ENCODE peak calls at places on chromosome 3, in ten cellular contexts. D is HL-60, E is fibroblast of mammary gland, Y is H1, R is cardiac fibroblast, Q is fibroblast of lung, G is neural progenitor cell, K is mammary epithelial cell, U is foreskin fibroblast, H is prostate gland. V is an unnamed sample.

GRCh38 chr3:128491900-128492352 is 1.1 kb downstream of the GATA2 start:
- DNase-seq in D (no peak), K (peak), E (no peak), Y (no peak), U (peak), Q (peak), H (no peak), G (no peak), R (peak), V (no peak)

GRCh38 chr3:14522768-14523167 is 17.4 kb downstream of the GRIP2 start:
- DNase-seq in Y (no peak), G (no peak), R (no peak), E (no peak), U (no peak), H (no peak), D (no peak), K (no peak), Q (no peak), V (no peak)

GRCh38 chr3:29514170-29514569 is 233.3 kb downstream of the RBMS3 start:
- DNase-seq in Q (peak), U (peak), Y (no peak), G (no peak), D (no peak), E (peak), K (no peak), H (no peak), R (peak), V (no peak)

GRCh38 chr3:71006810-71007785 is 576.4 kb downstream of the FOXP1 start:
- DNase-seq in H (no peak), R (peak), Y (peak), Q (peak), U (no peak), G (peak), K (peak), E (peak), D (no peak), V (no peak)

GRCh38 chr3:171095063-171095462 is 68.5 kb upstream of the SLC2A2 start:
- DNase-seq in G (peak), K (no peak), H (no peak), U (no peak), Y (no peak), E (no peak), D (no peak), Q (no peak), R (no peak), V (no peak)

GRCh38 chr3:84967767-84968581 is 9.2 kb downstream of the CADM2 start:
- DNase-seq in D (no peak), R (no peak), E (no peak), Y (peak), K (no peak), G (peak), Q (no peak), U (no peak), H (no peak), V (no peak)

GRCh38 chr3:146177072-146177936 is 16.3 kb upstream of the PLOD2 start:
- DNase-seq in H (no peak), R (peak), G (no peak), Q (no peak), D (no peak), K (no peak), E (peak), U (no peak), Y (no peak), V (no peak)

GRCh38 chr3:42456211-42456610 is 45.8 kb upstream of the LYZL4 start:
- DNase-seq in U (no peak), H (no peak), D (no peak), E (no peak), Y (no peak), R (no peak), Q (no peak), G (no peak), K (no peak), V (no peak)

GRCh38 chr3:57998366-57999283 is 9.6 kb upstream of the FLNB start:
- DNase-seq in H (peak), D (no peak), Y (no peak), E (no peak), G (no peak), K (peak), R (peak), U (no peak), Q (no peak), V (no peak)

GRCh38 chr3:66416556-66417304 is 84.1 kb downstream of the LRIG1 start:
- DNase-seq in Q (no peak), R (no peak), D (no peak), G (no peak), E (no peak), U (no peak), H (no peak), K (no peak), Y (no peak), V (no peak)

GRCh38 chr3:57600195-57600594 is 3.1 kb upstream of the ARF4 start:
- DNase-seq in Y (no peak), D (no peak), R (no peak), Q (no peak), U (no peak), G (no peak), H (no peak), K (no peak), E (no peak), V (no peak)

GRCh38 chr3:192867645-192868044 is 50.0 kb downstream of the MB21D2 start:
- DNase-seq in Q (no peak), D (no peak), Y (no peak), K (no peak), G (no peak), E (no peak), H (no peak), R (peak), U (no peak), V (no peak)

GRCh38 chr3:42831321-42831713 is 22.1 kb downstream of the ACKR2 start:
- DNase-seq in R (peak), D (peak), K (peak), G (peak), E (peak), Q (peak), U (peak), H (peak), Y (peak), V (no peak)

GRCh38 chr3:53650928-53651654 is 156.7 kb downstream of the CACNA1D start:
- DNase-seq in G (no peak), Q (no peak), K (no peak), E (no peak), H (no peak), Y (no peak), R (no peak), U (no peak), D (no peak), V (no peak)

GRCh38 chr3:196398782-196399181 is 33.4 kb downstream of the UBXN7 start:
- DNase-seq in K (no peak), R (no peak), H (no peak), G (no peak), E (no peak), D (no peak), Q (no peak), Y (no peak), U (no peak), V (no peak)

GRCh38 chr3:65173841-65174240 is 486.0 kb upstream of the ADAMTS9 start:
- DNase-seq in R (peak), Y (no peak), D (no peak), G (no peak), Q (peak), K (peak), H (no peak), U (peak), E (peak), V (no peak)

GRCh38 chr3:29668233-29668632 is 387.4 kb downstream of the RBMS3 start:
- DNase-seq in G (no peak), R (no peak), Q (no peak), E (no peak), H (no peak), K (no peak), Y (no peak), U (no peak), D (no peak), V (no peak)

GRCh38 chr3:79154861-79155260 is 612.9 kb downstream of the ROBO1 start:
- DNase-seq in U (no peak), E (no peak), R (no peak), H (no peak), D (no peak), K (no peak), G (peak), Q (no peak), Y (no peak), V (no peak)

GRCh38 chr3:170670504-170670903 is 84.6 kb upstream of the SLC7A14 start:
- DNase-seq in R (peak), H (no peak), Q (peak), U (peak), G (no peak), D (no peak), E (no peak), Y (no peak), K (no peak), V (no peak)

GRCh38 chr3:188124184-188124583 is 29.8 kb upstream of the LPP start:
- DNase-seq in D (no peak), G (no peak), Q (no peak), H (no peak), U (peak), R (no peak), E (peak), Y (no peak), K (peak), V (no peak)

GRCh38 chr3:141738636-141739363 is 702 bp downstream of the RNF7 start:
- DNase-seq in E (peak), R (peak), U (peak), D (no peak), K (peak), Y (no peak), G (peak), H (peak), Q (peak), V (no peak)

GRCh38 chr3:141737108-141737507 is 990 bp upstream of the RNF7 start:
- DNase-seq in E (no peak), D (peak), Y (no peak), U (no peak), H (no peak), G (no peak), Q (no peak), K (no peak), R (no peak), V (no peak)

GRCh38 chr3:141737828-141738635 is at the start of gene RNF7:
- DNase-seq in U (peak), Y (peak), G (peak), D (peak), Q (peak), H (peak), R (peak), E (peak), K (peak), V (peak)

GRCh38 chr3:141740349-141740748 is 2.3 kb downstream of the RNF7 start:
- DNase-seq in U (no peak), Q (no peak), K (no peak), G (no peak), Y (no peak), R (no peak), D (no peak), H (no peak), E (no peak), V (no peak)

DNA sequence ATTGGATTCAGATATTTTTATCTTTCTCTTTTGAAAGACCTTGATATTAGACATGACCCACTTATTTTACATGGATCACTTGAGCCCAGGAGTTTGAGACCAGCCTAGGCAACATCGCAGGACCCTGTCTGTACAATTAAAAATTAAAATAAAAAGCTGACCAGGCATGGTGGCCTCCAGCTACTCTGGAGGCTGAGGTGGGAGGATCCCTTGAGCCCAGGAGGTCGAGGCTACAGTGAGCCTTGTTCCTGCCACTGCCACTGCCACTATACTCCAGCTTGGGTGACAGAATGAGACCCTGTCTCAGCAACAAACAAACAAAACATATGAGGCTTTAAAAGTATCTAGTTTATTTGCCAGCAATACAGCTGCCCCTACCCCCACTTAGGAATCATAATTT is 1.6 kb downstream of the RNF7 start:
- DNase-seq in E (no peak), H (no peak), G (no peak), U (no peak), Y (no peak), K (no peak), Q (no peak), D (no peak), R (no peak), V (no peak)
- H3K4me3 ChIP-seq in E (peak), H (peak), G (peak), U (peak), Y (peak), K (peak), Q (peak), D (peak), R (peak), V (peak)

GRCh38 chr3:45223889-45224730 is 2.0 kb downstream of the TMEM158 start:
- DNase-seq in Y (no peak), Q (peak), D (no peak), H (no peak), R (peak), E (peak), G (no peak), U (peak), K (peak), V (no peak)

GRCh38 chr3:45226206-45226915 is at the start of gene TMEM158:
- DNase-seq in Y (no peak), R (peak), H (peak), E (peak), Q (peak), K (peak), U (peak), G (peak), D (peak), V (no peak)

GRCh38 chr3:45227131-45227819 is 1.2 kb upstream of the TMEM158 start:
- DNase-seq in Y (no peak), U (no peak), E (no peak), H (no peak), G (peak), K (no peak), D (no peak), R (no peak), Q (no peak), V (no peak)

GRCh38 chr3:45225465-45226205 is 452 bp downstream of the TMEM158 start:
- DNase-seq in Q (no peak), G (peak), K (no peak), D (no peak), R (peak), U (peak), E (no peak), H (no peak), Y (no peak), V (no peak)

GRCh38 chr3:45224824-45225464 is 1.1 kb downstream of the TMEM158 start:
- DNase-seq in R (peak), K (peak), Q (peak), H (peak), G (peak), D (peak), Y (peak), E (peak), U (peak), V (no peak)
- TF ChIP-seq CTCF in R (peak), K (peak), Q (peak), H (peak), G (peak), D (no peak), Y (peak), E (peak), U (peak), V (peak)

GRCh38 chr3:23116041-23116440 is 87.1 kb upstream of the UBE2E2 start:
- DNase-seq in K (no peak), R (no peak), H (no peak), Y (no peak), G (no peak), U (peak), Q (no peak), E (peak), D (no peak), V (no peak)
- H3K4me3 ChIP-seq in K (no peak), R (no peak), H (no peak), Y (no peak), G (no peak), U (no peak), Q (no peak), E (no peak), D (no peak), V (no peak)

DNA sequence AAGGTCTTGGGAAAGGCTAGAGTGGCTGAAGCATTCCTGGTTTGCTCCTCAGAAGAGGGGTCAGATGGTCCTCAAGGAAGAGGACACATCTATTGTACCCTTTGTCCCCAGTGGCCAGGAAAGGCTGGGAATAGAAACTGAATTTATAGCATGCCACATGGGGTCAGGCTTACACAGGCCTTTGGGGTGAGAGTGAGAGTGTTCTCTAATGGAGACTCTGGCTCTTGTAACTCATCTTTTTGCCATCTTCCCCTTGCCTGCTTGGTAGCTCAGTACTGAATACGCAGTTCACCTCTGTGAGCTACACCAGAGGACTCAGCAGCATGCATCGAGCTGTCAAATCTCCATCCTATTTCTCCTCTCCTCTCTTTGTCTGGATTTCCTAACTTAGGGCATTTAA is 87.5 kb downstream of the ATP2B2 start:
- DNase-seq in U (peak), K (no peak), Q (peak), D (no peak), H (no peak), R (peak), E (peak), Y (no peak), G (peak), V (no peak)
- TF ChIP-seq CTCF in U (peak), K (peak), Q (peak), D (no peak), H (no peak), R (peak), E (peak), Y (no peak), G (peak), V (peak)

GRCh38 chr3:87228316-87228715 is 1.2 kb downstream of the CHMP2B start:
- DNase-seq in K (peak), U (peak), G (peak), Q (peak), E (peak), D (no peak), R (peak), Y (no peak), H (no peak), V (no peak)
- H3K4me3 ChIP-seq in K (peak), U (peak), G (peak), Q (peak), E (peak), D (no peak), R (peak), Y (peak), H (peak), V (peak)

DNA sequence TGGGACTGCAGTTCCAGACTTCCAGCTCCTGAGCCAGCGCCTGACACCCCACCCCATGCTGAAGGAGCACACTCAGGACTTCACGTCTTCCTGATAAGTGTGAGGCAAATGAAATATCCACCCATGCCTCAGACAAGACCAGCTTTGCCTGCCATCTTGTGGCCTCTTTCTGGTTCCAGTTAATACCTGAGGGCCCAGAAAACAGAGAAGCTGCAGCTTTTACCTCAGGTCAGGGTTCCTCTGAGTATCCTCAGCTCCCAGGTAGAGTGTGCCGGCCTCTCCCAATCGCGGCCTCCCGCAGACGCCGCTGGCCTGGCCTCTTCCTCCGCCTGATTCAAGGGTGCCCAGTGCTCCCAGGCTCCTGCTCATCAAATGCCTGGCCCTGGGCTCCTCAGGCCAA is 5.1 kb upstream of the KLHL6 start:
- DNase-seq in Q (no peak), R (peak), D (no peak), U (no peak), H (no peak), E (no peak), Y (no peak), K (peak), G (peak), V (no peak)
- TF ChIP-seq CTCF in Q (no peak), R (no peak), D (no peak), U (no peak), H (no peak), E (no peak), Y (no peak), K (no peak), G (peak), V (peak)

GRCh38 chr3:134312873-134313838 is 61.1 kb downstream of the AMOTL2 start:
- DNase-seq in Q (peak), R (peak), K (no peak), E (peak), U (peak), H (peak), G (peak), Y (no peak), D (no peak), V (no peak)
- H3K4me3 ChIP-seq in Q (peak), R (peak), K (peak), E (peak), U (peak), H (peak), G (peak), Y (peak), D (no peak), V (peak)

V was measured in AG09309.